ENCODE peak calls at places on chromosomes 5 and 9, in four cellular contexts. W is SK-MEL-5, D is HS-27A, S is HT1080. P is an unnamed sample.

GRCh38 chr5:133944263-133945230 is 23.9 kb downstream of the C5orf15 start:
- DNase-seq in W (peak), D (no peak), S (peak), P (no peak)

GRCh38 chr9:90979138-90979551 is 177.5 kb downstream of the SYK start:
- DNase-seq in S (peak), D (no peak), W (no peak), P (no peak)

GRCh38 chr5:4868140-4868735 is 271.9 kb upstream of the ADAMTS16 start:
- DNase-seq in D (no peak), W (peak), S (peak), P (no peak)

GRCh38 chr9:17018001-17018491 is 116.8 kb upstream of the CNTLN start:
- DNase-seq in D (no peak), W (peak), S (no peak), P (no peak)

GRCh38 chr5:45507174-45507573 is 189.0 kb downstream of the HCN1 start:
- DNase-seq in D (no peak), S (peak), W (no peak), P (no peak)

GRCh38 chr9:21988056-21988990 is 5.9 kb downstream of the CDKN2A start:
- DNase-seq in S (no peak), W (no peak), D (no peak), P (no peak)

GRCh38 chr9:132094314-132094791 is 14.7 kb upstream of the MED27 start:
- DNase-seq in W (peak), D (no peak), S (peak), P (no peak)

GRCh38 chr9:110104201-110104845 is 103.6 kb downstream of the C9orf152 start:
- DNase-seq in D (no peak), W (no peak), S (no peak), P (no peak)

GRCh38 chr5:164202338-164202737 is 696.9 kb downstream of the MAT2B start:
- DNase-seq in S (no peak), D (no peak), W (no peak), P (no peak)

GRCh38 chr5:44645502-44645901 is 163.2 kb upstream of the MRPS30 start:
- DNase-seq in W (no peak), S (no peak), D (no peak), P (no peak)

GRCh38 chr9:129887210-129888084 is 52.2 kb downstream of the USP20 start:
- DNase-seq in S (peak), D (no peak), W (no peak), P (no peak)

GRCh38 chr5:1551426-1551825 is 27.7 kb upstream of the LPCAT1 start:
- DNase-seq in S (no peak), W (no peak), D (no peak), P (no peak)

GRCh38 chr9:123544007-123544827 is 188.2 kb downstream of the CRB2 start:
- DNase-seq in W (peak), S (peak), D (peak), P (no peak)

GRCh38 chr5:33244441-33245150 is 196.2 kb upstream of the TARS1 start:
- DNase-seq in S (no peak), D (no peak), W (no peak), P (no peak)

GRCh38 chr9:114012126-114012525 is 66.0 kb downstream of the AMBP start:
- DNase-seq in S (no peak), W (no peak), D (no peak), P (no peak)

GRCh38 chr5:95730730-95731570 is at the start of gene RHOBTB3:
- DNase-seq in S (peak), W (peak), D (peak), P (no peak)

GRCh38 chr9:113620377-113621161 is 157.0 kb downstream of the RGS3 start:
- DNase-seq in W (no peak), S (peak), D (peak), P (peak)

GRCh38 chr9:92762781-92763708 is 1.6 kb downstream of the BICD2 start:
- DNase-seq in S (no peak), W (no peak), D (no peak), P (no peak)

GRCh38 chr5:126043684-126044083 is 379.5 kb upstream of the GRAMD2B start:
- DNase-seq in W (peak), D (no peak), S (peak), P (no peak)

GRCh38 chr5:77301447-77301878 is 91.0 kb downstream of the PDE8B start:
- DNase-seq in D (no peak), W (no peak), S (no peak), P (no peak)

GRCh38 chr9:710951-711745 is 130.3 kb upstream of the DMRT1 start:
- DNase-seq in S (no peak), W (no peak), D (no peak), P (no peak)

GRCh38 chr5:161421067-161421466 is 125.5 kb downstream of the GABRB2 start:
- DNase-seq in W (no peak), S (no peak), D (no peak), P (no peak)

GRCh38 chr9:122263699-122264349 is 816 bp downstream of the RBM18 start:
- DNase-seq in W (peak), S (no peak), D (no peak), P (no peak)